ENCODE peak calls at places on chromosomes 4 and X, in four cellular contexts. Y is mammary epithelial cell, U is GM23248, Z is MM.1S. V is an unnamed sample.

GRCh38 chr4:10578027-10578426 is 106.5 kb downstream of the CLNK start:
- DNase-seq in Z (peak; percentile 81), Y (no peak), U (no peak), V (no peak)

GRCh38 chr4:4618846-4619245 is 77.0 kb upstream of the STX18 start:
- DNase-seq in Z (no peak), U (no peak), Y (no peak), V (no peak)

GRCh38 chr4:20106926-20107325 is 144.8 kb upstream of the SLIT2 start:
- DNase-seq in Z (no peak), Y (no peak), U (peak; percentile 2), V (no peak)

GRCh38 chr4:20026456-20026855 is 225.2 kb upstream of the SLIT2 start:
- DNase-seq in U (peak; percentile 63), Y (no peak), Z (no peak), V (no peak)

GRCh38 chrX:110992611-110993010 is 103.4 kb upstream of the PAK3 start:
- DNase-seq in Y (peak; percentile 20), U (peak; percentile 19), Z (peak; percentile 17), V (peak; percentile 19)

GRCh38 chr4:173332021-173332487 is 2.1 kb downstream of the HMGB2 start:
- DNase-seq in U (peak; percentile 38), Y (no peak), Z (peak; percentile 23), V (no peak)

GRCh38 chrX:105872921-105873320 is 50.6 kb downstream of the NRK start:
- DNase-seq in U (no peak), Z (no peak), Y (peak; percentile 4), V (no peak)

GRCh38 chr4:18754180-18754579 is 732.6 kb upstream of the LCORL start:
- DNase-seq in Z (no peak), U (no peak), Y (no peak), V (no peak)

DNA sequence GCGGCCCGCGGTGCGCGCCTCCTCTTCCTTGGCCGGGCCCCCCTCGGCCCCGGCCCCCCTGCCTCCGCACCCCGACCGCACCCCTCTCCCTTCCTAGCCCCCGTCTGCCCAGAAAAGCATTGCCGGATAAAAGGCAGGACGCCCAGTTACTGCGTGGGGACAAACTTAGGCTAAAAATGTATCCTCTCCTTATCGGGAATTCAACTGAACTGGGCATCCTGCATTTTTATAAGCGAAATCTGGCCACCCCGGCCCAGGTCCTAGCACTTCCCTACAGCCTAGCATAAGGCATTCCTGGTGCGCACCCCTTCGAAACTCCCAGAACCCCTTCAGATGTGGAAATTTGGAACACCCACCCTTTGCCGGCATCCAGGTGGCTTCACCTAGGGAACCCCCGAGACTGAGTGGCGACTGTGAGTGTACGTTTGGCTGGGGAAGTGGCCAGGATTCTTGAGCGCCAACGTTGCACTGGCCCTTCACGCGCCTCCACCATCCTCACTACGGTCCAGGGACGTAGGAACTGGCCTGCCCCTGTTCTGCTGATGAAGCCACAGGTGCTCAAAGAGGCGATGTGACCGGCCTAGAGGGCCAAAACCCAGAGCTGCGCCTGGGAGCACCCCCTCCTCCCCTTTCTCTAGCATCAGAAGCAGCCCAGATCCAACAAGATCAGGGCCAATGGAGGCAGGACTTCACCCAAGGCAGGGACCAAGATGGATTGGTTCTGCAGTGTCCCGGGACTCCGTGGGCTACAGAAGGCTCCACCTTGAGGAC is 5.7 kb upstream of the RNF4 start:
- DNase-seq in Y (no peak), Z (no peak), U (peak; percentile 23), V (no peak)
- TF ChIP-seq EZH2 in Y (no peak), Z (no peak), U (no peak), V (no peak)

GRCh38 chr4:186838295-186838694 is 114.6 kb upstream of the FAT1 start:
- DNase-seq in Y (no peak), U (no peak), Z (no peak), V (no peak)

GRCh38 chr4:186839122-186840037 is 115.7 kb upstream of the FAT1 start:
- DNase-seq in Z (peak; percentile 53), Y (peak; percentile 35), U (peak; percentile 79), V (peak; percentile 29)

GRCh38 chr4:186840222-186840701 is 116.6 kb upstream of the FAT1 start:
- DNase-seq in U (no peak), Z (no peak), Y (no peak), V (no peak)

GRCh38 chr4:186844059-186844681 is 120.5 kb upstream of the FAT1 start:
- DNase-seq in Z (peak; percentile 18), Y (no peak), U (peak; percentile 71), V (peak; percentile 24)

GRCh38 chr4:186840771-186841301 is 117.2 kb upstream of the FAT1 start:
- DNase-seq in Z (no peak), U (peak; percentile 13), Y (no peak), V (no peak)
- H3K4me3 ChIP-seq in Z (no peak overlapping the region), U (no peak overlapping the region), Y (no peak overlapping the region), V (no peak overlapping the region)

GRCh38 chr4:88284378-88285234 is at the start of gene PPM1K:
- DNase-seq in Y (peak; percentile 99), Z (peak; percentile 99), U (peak; percentile 100), V (peak; percentile 95)
- TF ChIP-seq EZH2 in Y (no peak), Z (no peak), U (no peak), V (no peak)

GRCh38 chrX:16687514-16687913 is 25.0 kb downstream of the CTPS2 start:
- DNase-seq in Z (no peak), U (peak; percentile 28), Y (no peak), V (no peak)
- H3K4me3 ChIP-seq in Z (no peak overlapping the region), U (no peak overlapping the region), Y (no peak overlapping the region), V (no peak overlapping the region)

GRCh38 chr4:185534850-185535761 is at the start of gene PDLIM3:
- DNase-seq in Y (peak; percentile 15), Z (peak; percentile 77), U (peak; percentile 51), V (no peak)
- TF ChIP-seq EZH2 in Y (no peak), Z (no peak), U (no peak), V (peak; percentile 91)